ENCODE peak calls at places on chromosomes 11 and 22, in nine cellular contexts. One of them, this sample, is unnamed.

GRCh38 chr11:67295846-67296245 is 6.7 kb downstream of the ANKRD13D start:
- DNase-seq in OCI-LY7: peak
- DNase-seq in HCT116: no peak
- DNase-seq in endothelial cell of umbilical vein: no peak
- DNase-seq in hepatocyte: no peak
- DNase-seq in fibroblast of lung: peak
- DNase-seq in PC-9: no peak
- DNase-seq in neural progenitor cell: no peak
- DNase-seq in SK-N-SH: no peak
- DNase-seq in this sample: no peak

GRCh38 chr11:63609536-63609935 is 4.7 kb downstream of the PLAAT3 start:
- DNase-seq in OCI-LY7: no peak
- DNase-seq in HCT116: no peak
- DNase-seq in endothelial cell of umbilical vein: no peak
- DNase-seq in hepatocyte: no peak
- DNase-seq in fibroblast of lung: no peak
- DNase-seq in PC-9: peak
- DNase-seq in neural progenitor cell: no peak
- DNase-seq in SK-N-SH: peak
- DNase-seq in this sample: no peak

GRCh38 chr11:66915046-66915832 is 42.9 kb downstream of the PC start:
- DNase-seq in OCI-LY7: no peak
- DNase-seq in HCT116: no peak
- DNase-seq in endothelial cell of umbilical vein: no peak
- DNase-seq in hepatocyte: no peak
- DNase-seq in fibroblast of lung: no peak
- DNase-seq in PC-9: no peak
- DNase-seq in neural progenitor cell: peak
- DNase-seq in SK-N-SH: no peak
- DNase-seq in this sample: no peak

GRCh38 chr11:98572941-98573340 is 447.8 kb upstream of the CNTN5 start:
- DNase-seq in OCI-LY7: no peak
- DNase-seq in HCT116: no peak
- DNase-seq in endothelial cell of umbilical vein: no peak
- DNase-seq in hepatocyte: no peak
- DNase-seq in fibroblast of lung: no peak
- DNase-seq in PC-9: no peak
- DNase-seq in neural progenitor cell: no peak
- DNase-seq in SK-N-SH: no peak
- DNase-seq in this sample: no peak

GRCh38 chr11:127470485-127470884 is 469.9 kb upstream of the KIRREL3 start:
- DNase-seq in OCI-LY7: peak
- DNase-seq in HCT116: no peak
- DNase-seq in endothelial cell of umbilical vein: peak
- DNase-seq in hepatocyte: peak
- DNase-seq in fibroblast of lung: no peak
- DNase-seq in PC-9: peak
- DNase-seq in neural progenitor cell: peak
- DNase-seq in SK-N-SH: peak
- DNase-seq in this sample: peak

GRCh38 chr11:36454991-36455611 is 55.0 kb downstream of the TRAF6 start:
- DNase-seq in OCI-LY7: no peak
- DNase-seq in HCT116: no peak
- DNase-seq in endothelial cell of umbilical vein: no peak
- DNase-seq in hepatocyte: no peak
- DNase-seq in fibroblast of lung: no peak
- DNase-seq in PC-9: no peak
- DNase-seq in neural progenitor cell: peak
- DNase-seq in SK-N-SH: no peak
- DNase-seq in this sample: no peak

GRCh38 chr11:133020321-133020720 is 512.0 kb downstream of the OPCML start:
- DNase-seq in OCI-LY7: no peak
- DNase-seq in HCT116: no peak
- DNase-seq in endothelial cell of umbilical vein: no peak
- DNase-seq in hepatocyte: no peak
- DNase-seq in fibroblast of lung: no peak
- DNase-seq in PC-9: no peak
- DNase-seq in neural progenitor cell: no peak
- DNase-seq in SK-N-SH: no peak
- DNase-seq in this sample: no peak

GRCh38 chr11:34044664-34045485 is 6.7 kb upstream of the CAPRIN1 start:
- DNase-seq in OCI-LY7: no peak
- DNase-seq in HCT116: peak
- DNase-seq in endothelial cell of umbilical vein: peak
- DNase-seq in hepatocyte: peak
- DNase-seq in fibroblast of lung: peak
- DNase-seq in PC-9: peak
- DNase-seq in neural progenitor cell: peak
- DNase-seq in SK-N-SH: no peak
- DNase-seq in this sample: no peak

GRCh38 chr11:129625930-129626329 is 189.7 kb upstream of the TMEM45B start:
- DNase-seq in OCI-LY7: no peak
- DNase-seq in HCT116: no peak
- DNase-seq in endothelial cell of umbilical vein: no peak
- DNase-seq in hepatocyte: no peak
- DNase-seq in fibroblast of lung: no peak
- DNase-seq in PC-9: no peak
- DNase-seq in neural progenitor cell: no peak
- DNase-seq in SK-N-SH: no peak
- DNase-seq in this sample: no peak

GRCh38 chr11:31651822-31652221 is 142.3 kb downstream of the ELP4 start:
- DNase-seq in OCI-LY7: no peak
- DNase-seq in HCT116: no peak
- DNase-seq in endothelial cell of umbilical vein: no peak
- DNase-seq in hepatocyte: no peak
- DNase-seq in fibroblast of lung: no peak
- DNase-seq in PC-9: no peak
- DNase-seq in neural progenitor cell: no peak
- DNase-seq in SK-N-SH: no peak
- DNase-seq in this sample: no peak

GRCh38 chr11:110948112-110948511 is 235.9 kb upstream of the ARHGAP20 start:
- DNase-seq in OCI-LY7: no peak
- DNase-seq in HCT116: no peak
- DNase-seq in endothelial cell of umbilical vein: no peak
- DNase-seq in hepatocyte: no peak
- DNase-seq in fibroblast of lung: peak
- DNase-seq in PC-9: no peak
- DNase-seq in neural progenitor cell: no peak
- DNase-seq in SK-N-SH: no peak
- DNase-seq in this sample: no peak

GRCh38 chr11:123253223-123253622 is 58.2 kb upstream of the CLMP start:
- DNase-seq in OCI-LY7: no peak
- DNase-seq in HCT116: no peak
- DNase-seq in endothelial cell of umbilical vein: no peak
- DNase-seq in hepatocyte: no peak
- DNase-seq in fibroblast of lung: no peak
- DNase-seq in PC-9: no peak
- DNase-seq in neural progenitor cell: no peak
- DNase-seq in SK-N-SH: no peak
- DNase-seq in this sample: no peak
- H3K4me2 ChIP-seq in OCI-LY7: no peak
- H3K4me2 ChIP-seq in HCT116: no peak
- H3K4me2 ChIP-seq in endothelial cell of umbilical vein: no peak
- H3K4me2 ChIP-seq in hepatocyte: no peak
- H3K4me2 ChIP-seq in fibroblast of lung: no peak
- H3K4me2 ChIP-seq in PC-9: no peak
- H3K4me2 ChIP-seq in neural progenitor cell: no peak
- H3K4me2 ChIP-seq in SK-N-SH: no peak
- H3K4me2 ChIP-seq in this sample: no peak

DNA sequence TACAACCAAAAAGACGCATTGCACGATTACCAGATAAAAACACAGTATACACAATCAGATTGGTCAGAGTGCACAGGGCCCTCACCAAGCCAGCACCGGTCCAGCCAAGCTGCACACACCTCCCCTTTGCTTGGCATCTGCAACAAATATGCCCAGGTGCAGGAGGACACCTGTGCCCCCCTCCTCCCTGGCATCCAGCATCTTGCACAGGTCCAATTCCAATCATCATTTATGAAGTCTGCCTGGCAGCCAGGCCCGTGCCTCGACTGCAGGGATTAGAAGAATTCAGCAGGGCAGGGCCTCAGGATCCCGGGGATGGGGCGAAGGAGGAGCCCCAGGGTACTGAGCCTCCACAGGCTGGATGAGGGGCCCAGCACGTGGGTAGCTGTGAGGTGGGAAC is 302.1 kb downstream of the CTTN start:
- DNase-seq in OCI-LY7: no peak
- DNase-seq in HCT116: no peak
- DNase-seq in endothelial cell of umbilical vein: no peak
- DNase-seq in hepatocyte: no peak
- DNase-seq in fibroblast of lung: no peak
- DNase-seq in PC-9: no peak
- DNase-seq in neural progenitor cell: no peak
- DNase-seq in SK-N-SH: no peak
- DNase-seq in this sample: no peak
- TF ChIP-seq CTCF in OCI-LY7: no peak
- TF ChIP-seq CTCF in HCT116: no peak
- TF ChIP-seq CTCF in endothelial cell of umbilical vein: no peak
- TF ChIP-seq CTCF in hepatocyte: no peak
- TF ChIP-seq CTCF in fibroblast of lung: no peak
- TF ChIP-seq CTCF in PC-9: no peak
- TF ChIP-seq CTCF in neural progenitor cell: no peak
- TF ChIP-seq CTCF in SK-N-SH: no peak
- TF ChIP-seq CTCF in this sample: no peak

GRCh38 chr11:131371791-131372104 is 1.3 kb downstream of the NTM start:
- DNase-seq in OCI-LY7: no peak
- DNase-seq in HCT116: no peak
- DNase-seq in endothelial cell of umbilical vein: no peak
- DNase-seq in hepatocyte: no peak
- DNase-seq in fibroblast of lung: no peak
- DNase-seq in PC-9: no peak
- DNase-seq in neural progenitor cell: no peak
- DNase-seq in SK-N-SH: no peak
- DNase-seq in this sample: no peak
- H3K27ac ChIP-seq in OCI-LY7: no peak
- H3K27ac ChIP-seq in HCT116: no peak
- H3K27ac ChIP-seq in endothelial cell of umbilical vein: no peak
- H3K27ac ChIP-seq in hepatocyte: no peak
- H3K27ac ChIP-seq in fibroblast of lung: no peak
- H3K27ac ChIP-seq in PC-9: no peak
- H3K27ac ChIP-seq in neural progenitor cell: no peak
- H3K27ac ChIP-seq in SK-N-SH: no peak
- H3K27ac ChIP-seq in this sample: no peak

GRCh38 chr11:75945925-75946324 is 130.9 kb downstream of the UVRAG start:
- DNase-seq in OCI-LY7: no peak
- DNase-seq in HCT116: no peak
- DNase-seq in endothelial cell of umbilical vein: no peak
- DNase-seq in hepatocyte: no peak
- DNase-seq in fibroblast of lung: no peak
- DNase-seq in PC-9: no peak
- DNase-seq in neural progenitor cell: no peak
- DNase-seq in SK-N-SH: no peak
- DNase-seq in this sample: no peak
- H3K4me2 ChIP-seq in OCI-LY7: no peak
- H3K4me2 ChIP-seq in HCT116: no peak
- H3K4me2 ChIP-seq in endothelial cell of umbilical vein: no peak
- H3K4me2 ChIP-seq in hepatocyte: no peak
- H3K4me2 ChIP-seq in fibroblast of lung: no peak
- H3K4me2 ChIP-seq in PC-9: no peak
- H3K4me2 ChIP-seq in neural progenitor cell: no peak
- H3K4me2 ChIP-seq in SK-N-SH: no peak
- H3K4me2 ChIP-seq in this sample: no peak

DNA sequence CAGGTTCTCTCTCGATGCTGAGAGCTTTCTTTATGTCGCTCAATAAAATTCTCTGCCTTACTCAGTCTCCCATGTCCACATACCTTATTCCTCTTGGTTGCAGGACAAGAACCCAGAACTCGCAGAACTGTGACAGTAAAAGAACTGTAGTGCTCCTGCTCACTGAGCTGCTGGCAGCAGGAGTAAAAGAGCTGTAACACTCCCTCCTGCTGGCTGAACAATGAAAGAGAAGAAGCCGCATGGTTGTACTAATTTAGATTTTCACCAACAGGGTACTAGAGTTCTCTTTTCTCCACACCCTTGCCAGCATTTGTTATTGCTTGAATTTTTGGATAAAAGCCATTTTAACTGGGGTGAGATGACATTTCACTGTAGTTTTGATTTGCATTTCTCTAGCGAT is 433.2 kb downstream of the GUCY1A2 start:
- DNase-seq in OCI-LY7: no peak
- DNase-seq in HCT116: no peak
- DNase-seq in endothelial cell of umbilical vein: no peak
- DNase-seq in hepatocyte: peak
- DNase-seq in fibroblast of lung: peak
- DNase-seq in PC-9: no peak
- DNase-seq in neural progenitor cell: peak
- DNase-seq in SK-N-SH: peak
- DNase-seq in this sample: no peak
- TF ChIP-seq CTCF in OCI-LY7: no peak
- TF ChIP-seq CTCF in HCT116: peak
- TF ChIP-seq CTCF in endothelial cell of umbilical vein: peak
- TF ChIP-seq CTCF in hepatocyte: peak
- TF ChIP-seq CTCF in fibroblast of lung: peak
- TF ChIP-seq CTCF in PC-9: peak
- TF ChIP-seq CTCF in neural progenitor cell: peak
- TF ChIP-seq CTCF in SK-N-SH: peak
- TF ChIP-seq CTCF in this sample: peak

GRCh38 chr11:73195191-73196007 is 22.7 kb upstream of the P2RY2 start:
- DNase-seq in OCI-LY7: no peak
- DNase-seq in HCT116: peak
- DNase-seq in endothelial cell of umbilical vein: no peak
- DNase-seq in hepatocyte: peak
- DNase-seq in fibroblast of lung: no peak
- DNase-seq in PC-9: peak
- DNase-seq in neural progenitor cell: no peak
- DNase-seq in SK-N-SH: no peak
- DNase-seq in this sample: no peak
- H3K27ac ChIP-seq in OCI-LY7: no peak
- H3K27ac ChIP-seq in HCT116: no peak
- H3K27ac ChIP-seq in endothelial cell of umbilical vein: no peak
- H3K27ac ChIP-seq in hepatocyte: peak
- H3K27ac ChIP-seq in fibroblast of lung: no peak
- H3K27ac ChIP-seq in PC-9: peak
- H3K27ac ChIP-seq in neural progenitor cell: no peak
- H3K27ac ChIP-seq in SK-N-SH: no peak
- H3K27ac ChIP-seq in this sample: no peak

GRCh38 chr11:61971177-61972111 is 4.0 kb upstream of the FTH1 start:
- DNase-seq in OCI-LY7: peak
- DNase-seq in HCT116: peak
- DNase-seq in endothelial cell of umbilical vein: peak
- DNase-seq in hepatocyte: peak
- DNase-seq in fibroblast of lung: peak
- DNase-seq in PC-9: peak
- DNase-seq in neural progenitor cell: peak
- DNase-seq in SK-N-SH: peak
- DNase-seq in this sample: peak
- H3K4me2 ChIP-seq in OCI-LY7: peak
- H3K4me2 ChIP-seq in HCT116: peak
- H3K4me2 ChIP-seq in endothelial cell of umbilical vein: peak
- H3K4me2 ChIP-seq in hepatocyte: peak
- H3K4me2 ChIP-seq in fibroblast of lung: peak
- H3K4me2 ChIP-seq in PC-9: peak
- H3K4me2 ChIP-seq in neural progenitor cell: peak
- H3K4me2 ChIP-seq in SK-N-SH: peak
- H3K4me2 ChIP-seq in this sample: no peak

DNA sequence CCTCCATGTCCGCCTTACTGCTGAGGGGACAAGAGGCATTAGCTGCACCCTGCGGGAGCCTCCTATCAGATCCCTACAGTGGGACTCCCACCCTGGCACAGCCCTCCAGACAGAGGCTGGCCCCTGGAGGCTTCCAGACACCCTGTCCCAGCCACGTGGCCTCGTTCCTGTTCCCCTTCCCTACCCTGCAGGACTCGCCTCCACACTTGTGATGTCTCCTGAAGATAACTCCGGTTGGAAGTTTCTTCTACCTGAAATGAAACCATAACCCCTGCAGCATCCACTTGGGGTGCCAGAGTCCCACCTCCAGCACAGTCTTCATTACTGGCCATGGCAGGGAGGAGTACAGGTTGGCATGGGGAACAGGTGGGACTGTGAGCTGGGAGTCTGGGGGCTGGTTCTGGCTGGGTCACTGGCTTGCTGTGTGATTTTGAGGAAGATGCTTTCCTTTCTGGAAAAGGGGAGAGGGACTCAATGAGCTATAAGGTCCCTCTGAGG is 4.9 kb upstream of the SH3BP1 start:
- DNase-seq in OCI-LY7: no peak
- DNase-seq in HCT116: no peak
- DNase-seq in endothelial cell of umbilical vein: no peak
- DNase-seq in hepatocyte: no peak
- DNase-seq in fibroblast of lung: no peak
- DNase-seq in PC-9: no peak
- DNase-seq in neural progenitor cell: no peak
- DNase-seq in SK-N-SH: peak
- DNase-seq in this sample: no peak
- TF ChIP-seq CTCF in OCI-LY7: no peak
- TF ChIP-seq CTCF in HCT116: peak
- TF ChIP-seq CTCF in endothelial cell of umbilical vein: no peak
- TF ChIP-seq CTCF in hepatocyte: peak
- TF ChIP-seq CTCF in fibroblast of lung: peak
- TF ChIP-seq CTCF in PC-9: peak
- TF ChIP-seq CTCF in neural progenitor cell: no peak
- TF ChIP-seq CTCF in SK-N-SH: peak
- TF ChIP-seq CTCF in this sample: peak

This sample was measured in DND-41.